ENCODE peak calls at places on chromosomes 5 and 9, in four cellular contexts. G is brain microvascular endothelial cell, C is pancreas, W is body of pancreas. D is an unnamed sample.
A peak's percentile ranks its signal among the peaks of the same experiment; 100 is the strongest.

GRCh38 chr5:38404667-38405276 is 146.4 kb downstream of the EGFLAM start:
- DNase-seq in G (no peak), C (no peak), W (peak; percentile 59), D (no peak)

GRCh38 chr5:14748180-14748900 is 83.8 kb downstream of the OTULIN start:
- DNase-seq in G (no peak), C (no peak), W (no peak), D (no peak)

GRCh38 chr5:78858401-78858800 is 126.7 kb downstream of the ARSB start:
- DNase-seq in G (no peak), C (no peak), W (no peak), D (no peak)

GRCh38 chr5:95886340-95887044 is 64.0 kb upstream of the GLRX start:
- DNase-seq in G (no peak), C (no peak), W (no peak), D (no peak)

GRCh38 chr5:91417219-91417618 is 34.1 kb upstream of the ARRDC3 start:
- DNase-seq in G (no peak), C (no peak), W (no peak), D (no peak)

GRCh38 chr5:73997936-73998335 is 371.9 kb downstream of the ARHGEF28 start:
- DNase-seq in G (peak; percentile 11), C (no peak), W (no peak), D (no peak)

GRCh38 chr9:20683351-20684034 is 566 bp upstream of the FOCAD start:
- DNase-seq in G (peak; percentile 69), C (no peak), W (peak; percentile 65), D (peak; percentile 76)

GRCh38 chr5:144566747-144567415 is 396.2 kb downstream of the KCTD16 start:
- DNase-seq in G (no peak), C (no peak), W (no peak), D (no peak)

GRCh38 chr5:149268928-149269557 is 2.6 kb upstream of the AFAP1L1 start:
- DNase-seq in G (no peak), C (no peak), W (no peak), D (no peak)

GRCh38 chr5:172632346-172633092 is 8.5 kb upstream of the NEURL1B start:
- DNase-seq in G (no peak), C (no peak), W (no peak), D (no peak)

GRCh38 chr5:138831703-138832102 is 43.4 kb downstream of the LRRTM2 start:
- DNase-seq in G (no peak), C (no peak), W (no peak), D (no peak)

GRCh38 chr5:149656576-149657182 is 73.4 kb upstream of the PPARGC1B start:
- DNase-seq in G (peak; percentile 23), C (no peak), W (peak; percentile 44), D (no peak)

GRCh38 chr9:95841377-95841776 is 34.1 kb upstream of the ERCC6L2 start:
- DNase-seq in G (no peak), C (no peak), W (no peak), D (no peak)

GRCh38 chr5:107474724-107475489 is 195.8 kb downstream of the EFNA5 start:
- DNase-seq in G (no peak), C (no peak), W (no peak), D (no peak)

GRCh38 chr5:65769539-65769938 is 47.5 kb downstream of the NLN start:
- DNase-seq in G (peak; percentile 59), C (no peak), W (no peak), D (no peak)

GRCh38 chr9:12790026-12790425 is 15.2 kb downstream of the LURAP1L start:
- DNase-seq in G (no peak), C (no peak), W (no peak), D (no peak)

GRCh38 chr9:104088416-104088815 is 5.7 kb upstream of the SMC2 start:
- DNase-seq in G (no peak), C (no peak), W (no peak), D (no peak)

GRCh38 chr9:92726971-92727715 is 37.5 kb downstream of the BICD2 start:
- DNase-seq in G (peak; percentile 53), C (no peak), W (no peak), D (no peak)

GRCh38 chr5:17132444-17133083 is 84.9 kb upstream of the BASP1 start:
- DNase-seq in G (peak; percentile 53), C (no peak), W (no peak), D (no peak)

GRCh38 chr5:77863181-77863580 is 87.0 kb upstream of the TBCA start:
- DNase-seq in G (no peak), C (no peak), W (no peak), D (no peak)

GRCh38 chr9:128550770-128551651 is 1.4 kb upstream of the SPTAN1 start:
- DNase-seq in G (no peak), C (no peak), W (no peak), D (no peak)

GRCh38 chr5:9283021-9283420 is 262.9 kb downstream of the SEMA5A start:
- DNase-seq in G (no peak), C (no peak), W (no peak), D (no peak)

GRCh38 chr5:109921735-109922395 is 232.1 kb downstream of the MAN2A1 start:
- DNase-seq in G (no peak), C (no peak), W (peak; percentile 16), D (peak; percentile 34)

GRCh38 chr5:144024601-144025000 is 145.9 kb downstream of the YIPF5 start:
- DNase-seq in G (no peak), C (no peak), W (no peak), D (no peak)

GRCh38 chr5:132203464-132203818 is 24.2 kb downstream of the P4HA2 start:
- DNase-seq in G (no peak), C (no peak), W (peak; percentile 32), D (no peak)

GRCh38 chr9:81382281-81382680 is 307.1 kb downstream of the TLE1 start:
- DNase-seq in G (peak; percentile 53), C (no peak), W (no peak), D (no peak)

GRCh38 chr9:19998823-19999455 is 210.1 kb upstream of the SLC24A2 start:
- DNase-seq in G (peak; percentile 36), C (no peak), W (no peak), D (no peak)

GRCh38 chr9:136291306-136292025 is 12.4 kb downstream of the CCDC187 start:
- DNase-seq in G (no peak), C (peak; percentile 49), W (no peak), D (no peak)

GRCh38 chr9:130912932-130913598 is 16.5 kb upstream of the QRFP start:
- DNase-seq in G (peak; percentile 49), C (no peak), W (no peak), D (no peak)

GRCh38 chr9:33065157-33066076 is 11.1 kb downstream of the SMU1 start:
- DNase-seq in G (no peak), C (no peak), W (no peak), D (no peak)
- H3K4me3 ChIP-seq in G (no peak overlapping the region), C (no peak overlapping the region), W (no peak overlapping the region), D (no peak overlapping the region)

DNA sequence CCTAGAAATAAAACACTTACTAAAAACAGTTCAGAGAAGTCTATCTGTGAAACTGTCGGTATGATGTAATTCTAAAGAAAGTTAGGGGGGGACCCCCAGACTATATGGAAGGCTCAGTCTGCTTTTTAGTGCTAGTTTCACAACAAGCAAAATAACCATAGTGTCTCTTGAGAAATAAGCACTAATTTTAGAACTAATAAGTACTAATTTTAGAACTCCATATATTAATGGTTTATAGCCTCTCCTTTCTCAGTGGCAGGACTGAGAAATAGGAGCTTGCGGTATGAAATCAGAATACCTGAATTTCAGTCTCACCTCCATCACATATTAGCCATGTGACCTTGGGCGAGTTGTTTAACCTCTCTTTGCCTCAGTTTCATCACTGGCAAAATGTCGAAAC is 1.4 kb upstream of the PHF24 start:
- DNase-seq in G (no peak), C (no peak), W (no peak), D (no peak)
- H3K27me3 ChIP-seq in G (peaks cover 59% of the 10 kb centered on the region), C (no peaks in the 10 kb centered on the region), W (no peaks in the 10 kb centered on the region), D (no peaks in the 10 kb centered on the region)

GRCh38 chr5:55154893-55155292 is 5.1 kb upstream of the GPX8 start:
- DNase-seq in G (peak; percentile 55), C (no peak), W (no peak), D (no peak)

GRCh38 chr5:55159763-55160492 is at the start of gene GPX8:
- DNase-seq in G (peak; percentile 82), C (no peak), W (peak; percentile 29), D (no peak)

DNA sequence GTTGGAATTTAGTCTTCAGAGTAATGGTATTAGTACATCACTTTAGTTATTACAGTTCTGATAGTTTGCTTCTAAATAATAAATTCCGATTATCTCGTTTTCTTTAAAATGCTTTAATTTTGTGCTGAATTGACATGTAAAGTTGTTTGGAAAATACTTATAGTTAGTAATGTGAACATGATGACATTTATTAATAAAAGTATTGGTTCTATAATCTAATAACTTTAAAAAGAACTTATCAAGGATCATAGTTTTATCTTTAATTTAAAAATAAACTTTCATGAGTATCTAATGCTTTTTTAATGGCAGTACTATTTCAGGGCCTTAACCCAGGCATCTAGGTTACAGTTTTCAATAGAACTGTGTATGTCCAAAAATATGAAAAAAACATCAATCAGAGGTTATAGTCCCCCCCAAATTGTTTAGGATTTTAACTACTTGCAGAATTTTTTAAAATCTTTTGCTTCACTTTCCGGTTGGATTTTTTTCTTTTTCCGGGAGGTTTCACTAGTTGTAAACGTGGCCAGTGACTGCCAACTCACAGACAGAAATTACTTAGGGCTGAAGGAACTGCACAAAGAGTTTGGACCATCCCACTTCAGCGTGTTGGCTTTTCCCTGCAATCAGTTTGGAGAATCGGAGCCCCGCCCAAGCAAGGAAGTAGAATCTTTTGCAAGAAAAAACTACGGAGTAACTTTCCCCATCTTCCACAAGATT is 680 bp downstream of the GPX8 start:
- DNase-seq in G (peak; percentile 94), C (no peak), W (peak; percentile 66), D (no peak)
- H3K4me3 ChIP-seq in G (peak overlapping the region; percentile 80), C (peak overlapping the region; percentile 34), W (no peak overlapping the region), D (no peak overlapping the region)

GRCh38 chr9:114137831-114138230 is 17.5 kb upstream of the COL27A1 start:
- DNase-seq in G (no peak), C (no peak), W (no peak), D (no peak)

GRCh38 chr9:114140850-114141249 is 14.5 kb upstream of the COL27A1 start:
- DNase-seq in G (no peak), C (no peak), W (no peak), D (no peak)

GRCh38 chr9:114140401-114140800 is 14.9 kb upstream of the COL27A1 start:
- DNase-seq in G (no peak), C (no peak), W (no peak), D (no peak)

GRCh38 chr9:114139061-114139460 is 16.3 kb upstream of the COL27A1 start:
- DNase-seq in G (no peak), C (no peak), W (no peak), D (no peak)

GRCh38 chr9:114138537-114138936 is 16.8 kb upstream of the COL27A1 start:
- DNase-seq in G (no peak), C (no peak), W (peak; percentile 24), D (no peak)
- H3K27me3 ChIP-seq in G (peaks cover 30% of the 10 kb centered on the region), C (no peaks in the 10 kb centered on the region), W (no peaks in the 10 kb centered on the region), D (no peaks in the 10 kb centered on the region)